ENCODE peak calls at places on chromosomes 11 and 22, in five cellular contexts. M is H9, F is neuronal stem cell, R is H1, U is mesenchymal stem cell. L is an unnamed sample.
A peak's percentile ranks its signal among the peaks of the same experiment; 100 is the strongest.

GRCh38 chr22:37435970-37436603 is 8.8 kb upstream of the ELFN2 start:
- DNase-seq in M (no peak), F (no peak), R (no peak), U (no peak), L (no peak)

GRCh38 chr11:85765835-85766234 is 45.1 kb downstream of the SYTL2 start:
- DNase-seq in M (no peak), F (no peak), R (no peak), U (no peak), L (no peak)

GRCh38 chr11:75445315-75445953 is 12.4 kb upstream of the KLHL35 start:
- DNase-seq in M (peak; percentile 77), F (peak; percentile 78), R (no peak), U (peak; percentile 60), L (peak; percentile 40)

GRCh38 chr11:104547996-104548661 is 350.1 kb downstream of the CASP12 start:
- DNase-seq in M (no peak), F (no peak), R (no peak), U (peak; percentile 33), L (peak; percentile 54)

GRCh38 chr11:119372260-119373058 is 9.0 kb downstream of the USP2 start:
- DNase-seq in M (peak; percentile 26), F (no peak), R (no peak), U (no peak), L (no peak)

GRCh38 chr22:37233751-37234631 is 10.1 kb downstream of the RAC2 start:
- DNase-seq in M (no peak), F (no peak), R (no peak), U (no peak), L (no peak)

GRCh38 chr22:29816128-29816527 is 21.9 kb downstream of the ASCC2 start:
- DNase-seq in M (no peak), F (no peak), R (no peak), U (no peak), L (peak; percentile 56)

GRCh38 chr22:35310556-35311550 is 11.2 kb downstream of the TOM1 start:
- DNase-seq in M (no peak), F (no peak), R (no peak), U (no peak), L (peak; percentile 10)

GRCh38 chr11:64710418-64711137 is 12.4 kb downstream of the NRXN2 start:
- DNase-seq in M (no peak), F (no peak), R (no peak), U (no peak), L (no peak)

GRCh38 chr22:49394116-49394785 is 433.4 kb downstream of the BRD1 start:
- DNase-seq in M (peak; percentile 25), F (no peak), R (no peak), U (no peak), L (no peak)

GRCh38 chr11:110525883-110526282 is 96.1 kb downstream of the FDX1 start:
- DNase-seq in M (no peak), F (no peak), R (no peak), U (peak; percentile 71), L (no peak)

GRCh38 chr22:31075961-31076360 is 5.2 kb upstream of the SMTN start:
- DNase-seq in M (no peak), F (no peak), R (no peak), U (no peak), L (no peak)

GRCh38 chr11:3642071-3642951 is 519 bp upstream of the ART5 start:
- DNase-seq in M (peak; percentile 98), F (peak; percentile 92), R (peak; percentile 88), U (peak; percentile 85), L (peak; percentile 42)

GRCh38 chr22:40922484-40923303 is 28.5 kb upstream of the RBX1 start:
- DNase-seq in M (no peak), F (peak; percentile 42), R (no peak), U (peak; percentile 74), L (no peak)

GRCh38 chr22:37043828-37044538 is 7.6 kb upstream of the KCTD17 start:
- DNase-seq in M (peak; percentile 70), F (no peak), R (no peak), U (peak; percentile 54), L (peak; percentile 57)

GRCh38 chr22:19816372-19817119 is 38.1 kb downstream of the GNB1L start:
- DNase-seq in M (no peak), F (no peak), R (no peak), U (no peak), L (no peak)

GRCh38 chr11:121494355-121495099 is 41.8 kb upstream of the SORL1-AS1 start:
- DNase-seq in M (no peak), F (no peak), R (no peak), U (no peak), L (no peak)

GRCh38 chr11:27039873-27040272 is 742 bp upstream of the BBOX1 start:
- DNase-seq in M (no peak), F (no peak), R (no peak), U (no peak), L (peak; percentile 55)

GRCh38 chr11:3942160-3942955 is 86.9 kb downstream of the STIM1 start:
- DNase-seq in M (no peak), F (no peak), R (no peak), U (no peak), L (no peak)

GRCh38 chr11:69245491-69246345 is 48.2 kb upstream of the MYEOV start:
- DNase-seq in M (peak; percentile 11), F (no peak), R (no peak), U (no peak), L (no peak)

GRCh38 chr11:119624102-119624615 is 104.8 kb downstream of the NECTIN1 start:
- DNase-seq in M (peak; percentile 68), F (no peak), R (no peak), U (no peak), L (no peak)

GRCh38 chr11:64850979-64851567 is 6.6 kb upstream of the CDC42BPG start:
- DNase-seq in M (peak; percentile 69), F (no peak), R (no peak), U (peak; percentile 54), L (peak; percentile 57)

GRCh38 chr11:30091728-30092127 is 74.9 kb upstream of the KCNA4 start:
- DNase-seq in M (no peak), F (no peak), R (no peak), U (no peak), L (no peak)

GRCh38 chr11:124864176-124864891 is 898 bp upstream of the ROBO3 start:
- DNase-seq in M (no peak), F (no peak), R (no peak), U (no peak), L (no peak)

GRCh38 chr11:124865181-124865901 is at the start of gene ROBO3:
- DNase-seq in M (no peak), F (no peak), R (no peak), U (peak; percentile 26), L (no peak)

GRCh38 chr11:124864892-124865180 is 396 bp upstream of the ROBO3 start:
- DNase-seq in M (no peak), F (no peak), R (no peak), U (no peak), L (no peak)

GRCh38 chr11:124863137-124863825 is 2.0 kb upstream of the ROBO3 start:
- DNase-seq in M (peak; percentile 64), F (no peak), R (no peak), U (peak; percentile 43), L (peak; percentile 24)

GRCh38 chr11:124863826-124864165 is 1.4 kb upstream of the ROBO3 start:
- DNase-seq in M (no peak), F (no peak), R (no peak), U (no peak), L (no peak)
- H2BK12ac ChIP-seq in M (no peak overlapping the region), F (no peak overlapping the region), R (no peak overlapping the region), U (no peak overlapping the region), L (no peak overlapping the region)

DNA sequence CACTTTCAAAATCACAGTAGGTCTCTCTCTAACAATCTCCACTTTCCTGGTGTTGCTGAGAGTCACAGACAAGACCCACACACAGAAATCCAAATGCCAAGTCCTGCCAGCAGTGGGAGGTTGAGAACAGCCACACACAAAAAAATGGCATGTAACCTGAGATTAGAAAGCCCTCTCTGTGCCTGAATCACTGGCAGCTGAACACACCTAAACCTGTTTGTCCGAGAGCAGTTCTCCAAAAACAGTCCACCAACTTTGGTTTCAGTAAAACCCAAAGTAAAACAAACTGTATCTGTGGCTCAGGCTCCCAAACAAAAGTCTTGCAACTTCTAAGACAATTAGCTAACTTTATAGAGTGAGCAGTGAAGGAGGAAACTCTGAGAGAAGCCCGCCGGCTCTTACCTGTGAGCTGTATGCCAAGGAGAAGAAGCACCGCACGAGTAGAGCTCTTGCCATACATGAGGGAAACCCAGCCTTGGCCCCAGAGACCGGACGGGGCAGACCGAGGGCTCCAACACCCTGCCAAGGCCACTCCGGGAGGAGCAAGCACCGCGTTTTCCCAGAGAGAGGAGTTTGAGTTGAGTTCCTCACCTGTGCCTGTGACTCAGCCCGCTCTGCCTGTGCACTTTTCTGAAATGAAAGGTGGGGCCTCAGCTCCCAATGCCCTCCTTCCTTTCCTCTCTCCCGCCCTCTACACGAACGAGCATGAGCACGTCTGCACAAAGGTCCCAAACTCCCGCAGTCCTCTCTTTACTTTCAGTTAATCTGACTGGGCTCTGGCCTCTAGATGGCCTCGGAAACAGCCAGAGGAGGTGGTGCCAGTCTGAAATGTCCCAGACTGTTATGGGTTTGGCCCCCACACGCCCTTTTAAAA is at the start of gene MPZL2:
- DNase-seq in M (peak; percentile 74), F (peak; percentile 18), R (no peak), U (no peak), L (peak; percentile 3)
- H3K4me1 ChIP-seq in M (no peaks in the 10 kb centered on the region), F (peaks cover 4% of the 10 kb centered on the region), R (peaks cover 3% of the 10 kb centered on the region), U (peaks cover 2% of the 10 kb centered on the region), L (peaks cover 6% of the 10 kb centered on the region)

GRCh38 chr11:33551051-33551450 is 149.6 kb downstream of the C11orf91 start:
- DNase-seq in M (no peak), F (no peak), R (no peak), U (no peak), L (no peak)
- H2BK12ac ChIP-seq in M (no peak overlapping the region), F (no peak overlapping the region), R (no peak overlapping the region), U (no peak overlapping the region), L (no peak overlapping the region)

DNA sequence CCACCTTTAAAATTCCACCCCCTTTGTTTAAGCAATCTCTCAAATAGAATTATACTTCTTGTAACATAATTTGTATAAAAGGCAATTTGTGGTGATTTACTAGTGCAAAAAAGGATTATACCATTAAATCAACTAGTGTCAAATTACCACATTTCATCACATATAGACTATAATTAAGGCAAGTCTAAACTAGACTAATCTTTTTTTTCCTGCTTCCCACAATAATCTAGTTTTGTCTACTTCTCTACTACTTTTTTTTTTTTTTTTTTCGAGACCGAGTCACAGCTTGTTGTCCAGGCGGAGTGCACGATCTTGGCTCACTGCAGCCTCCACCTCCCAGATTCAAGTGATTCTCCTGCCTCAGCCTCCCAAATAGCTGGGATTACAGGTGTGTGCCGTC is 36.1 kb upstream of the FZD4 start:
- DNase-seq in M (no peak), F (no peak), R (no peak), U (no peak), L (peak; percentile 4)
- H3K4me1 ChIP-seq in M (no peaks in the 10 kb centered on the region), F (peaks cover 1% of the 10 kb centered on the region), R (peaks cover 2% of the 10 kb centered on the region), U (no peaks in the 10 kb centered on the region), L (peaks cover 7% of the 10 kb centered on the region)

GRCh38 chr11:108617055-108617454 is 23.5 kb upstream of the EXPH5 start:
- DNase-seq in M (no peak), F (no peak), R (no peak), U (no peak), L (peak; percentile 40)
- H2BK12ac ChIP-seq in M (no peak overlapping the region), F (no peak overlapping the region), R (no peak overlapping the region), U (no peak overlapping the region), L (peak overlapping the region; percentile 10)

GRCh38 chr11:106761745-106762144 is 256.5 kb downstream of the GUCY1A2 start:
- DNase-seq in M (no peak), F (no peak), R (no peak), U (no peak), L (no peak)

GRCh38 chr11:106761240-106761639 is 257.0 kb downstream of the GUCY1A2 start:
- DNase-seq in M (no peak), F (no peak), R (no peak), U (no peak), L (no peak)

GRCh38 chr11:106765849-106766248 is 252.4 kb downstream of the GUCY1A2 start:
- DNase-seq in M (no peak), F (peak; percentile 20), R (no peak), U (peak; percentile 22), L (peak; percentile 71)

GRCh38 chr11:106763516-106763915 is 254.8 kb downstream of the GUCY1A2 start:
- DNase-seq in M (no peak), F (no peak), R (no peak), U (no peak), L (no peak)
- H3K4me1 ChIP-seq in M (no peaks in the 10 kb centered on the region), F (no peaks in the 10 kb centered on the region), R (no peaks in the 10 kb centered on the region), U (no peaks in the 10 kb centered on the region), L (no peaks in the 10 kb centered on the region)